ENCODE peak calls at places on chromosome 3, in ten cellular contexts. One of them, this sample, is unnamed.

GRCh38 chr3:62999158-62999557 is 123.9 kb upstream of the CADPS start:
- DNase-seq in fibroblast of pulmonary artery: no peak
- DNase-seq in A172: no peak
- DNase-seq in activated CD4-positive, alpha-beta T cell treated with anti-CD3 and anti-CD28 coated beads, Interleukin-2, amount 10 ng/mL, durations not matched to agents 7 days and 5 days: no peak
- DNase-seq in HL-60: no peak
- DNase-seq in MG63: no peak
- DNase-seq in PC-3: no peak
- DNase-seq in Calu3: no peak
- DNase-seq in SK-MEL-5: no peak
- DNase-seq in AG08396: no peak
- DNase-seq in this sample: no peak

GRCh38 chr3:82618594-82618993 is 857.1 kb upstream of the GBE1 start:
- DNase-seq in fibroblast of pulmonary artery: no peak
- DNase-seq in A172: no peak
- DNase-seq in activated CD4-positive, alpha-beta T cell treated with anti-CD3 and anti-CD28 coated beads, Interleukin-2, amount 10 ng/mL, durations not matched to agents 7 days and 5 days: no peak
- DNase-seq in HL-60: no peak
- DNase-seq in MG63: no peak
- DNase-seq in PC-3: no peak
- DNase-seq in Calu3: no peak
- DNase-seq in SK-MEL-5: no peak
- DNase-seq in AG08396: no peak
- DNase-seq in this sample: no peak

GRCh38 chr3:194871143-194871863 is 185.6 kb downstream of the FAM43A start:
- DNase-seq in fibroblast of pulmonary artery: peak
- DNase-seq in A172: peak
- DNase-seq in activated CD4-positive, alpha-beta T cell treated with anti-CD3 and anti-CD28 coated beads, Interleukin-2, amount 10 ng/mL, durations not matched to agents 7 days and 5 days: no peak
- DNase-seq in HL-60: no peak
- DNase-seq in MG63: peak
- DNase-seq in PC-3: peak
- DNase-seq in Calu3: peak
- DNase-seq in SK-MEL-5: peak
- DNase-seq in AG08396: peak
- DNase-seq in this sample: no peak

GRCh38 chr3:128262457-128262856 is 109.2 kb downstream of the EEFSEC start:
- DNase-seq in fibroblast of pulmonary artery: no peak
- DNase-seq in A172: no peak
- DNase-seq in activated CD4-positive, alpha-beta T cell treated with anti-CD3 and anti-CD28 coated beads, Interleukin-2, amount 10 ng/mL, durations not matched to agents 7 days and 5 days: no peak
- DNase-seq in HL-60: no peak
- DNase-seq in MG63: no peak
- DNase-seq in PC-3: no peak
- DNase-seq in Calu3: no peak
- DNase-seq in SK-MEL-5: no peak
- DNase-seq in AG08396: no peak
- DNase-seq in this sample: no peak

GRCh38 chr3:126118591-126118990 is 34.7 kb upstream of the SLC41A3 start:
- DNase-seq in fibroblast of pulmonary artery: no peak
- DNase-seq in A172: no peak
- DNase-seq in activated CD4-positive, alpha-beta T cell treated with anti-CD3 and anti-CD28 coated beads, Interleukin-2, amount 10 ng/mL, durations not matched to agents 7 days and 5 days: no peak
- DNase-seq in HL-60: no peak
- DNase-seq in MG63: no peak
- DNase-seq in PC-3: no peak
- DNase-seq in Calu3: peak
- DNase-seq in SK-MEL-5: no peak
- DNase-seq in AG08396: no peak
- DNase-seq in this sample: no peak

GRCh38 chr3:96754128-96754527 is 60.3 kb upstream of the EPHA6 start:
- DNase-seq in fibroblast of pulmonary artery: no peak
- DNase-seq in A172: no peak
- DNase-seq in activated CD4-positive, alpha-beta T cell treated with anti-CD3 and anti-CD28 coated beads, Interleukin-2, amount 10 ng/mL, durations not matched to agents 7 days and 5 days: no peak
- DNase-seq in HL-60: no peak
- DNase-seq in MG63: no peak
- DNase-seq in PC-3: no peak
- DNase-seq in Calu3: no peak
- DNase-seq in SK-MEL-5: no peak
- DNase-seq in AG08396: no peak
- DNase-seq in this sample: no peak

GRCh38 chr3:72338942-72339749 is 509.1 kb downstream of the SHQ1 start:
- DNase-seq in fibroblast of pulmonary artery: peak
- DNase-seq in A172: peak
- DNase-seq in activated CD4-positive, alpha-beta T cell treated with anti-CD3 and anti-CD28 coated beads, Interleukin-2, amount 10 ng/mL, durations not matched to agents 7 days and 5 days: no peak
- DNase-seq in HL-60: no peak
- DNase-seq in MG63: peak
- DNase-seq in PC-3: peak
- DNase-seq in Calu3: peak
- DNase-seq in SK-MEL-5: peak
- DNase-seq in AG08396: peak
- DNase-seq in this sample: no peak

GRCh38 chr3:38638354-38638753 is 11.1 kb downstream of the SCN5A start:
- DNase-seq in fibroblast of pulmonary artery: no peak
- DNase-seq in A172: no peak
- DNase-seq in activated CD4-positive, alpha-beta T cell treated with anti-CD3 and anti-CD28 coated beads, Interleukin-2, amount 10 ng/mL, durations not matched to agents 7 days and 5 days: no peak
- DNase-seq in HL-60: no peak
- DNase-seq in MG63: no peak
- DNase-seq in PC-3: no peak
- DNase-seq in Calu3: no peak
- DNase-seq in SK-MEL-5: no peak
- DNase-seq in AG08396: no peak
- DNase-seq in this sample: no peak

GRCh38 chr3:115657168-115657567 is 33.9 kb downstream of the GAP43 start:
- DNase-seq in fibroblast of pulmonary artery: no peak
- DNase-seq in A172: no peak
- DNase-seq in activated CD4-positive, alpha-beta T cell treated with anti-CD3 and anti-CD28 coated beads, Interleukin-2, amount 10 ng/mL, durations not matched to agents 7 days and 5 days: no peak
- DNase-seq in HL-60: no peak
- DNase-seq in MG63: no peak
- DNase-seq in PC-3: no peak
- DNase-seq in Calu3: no peak
- DNase-seq in SK-MEL-5: no peak
- DNase-seq in AG08396: no peak
- DNase-seq in this sample: no peak

GRCh38 chr3:55180936-55181535 is 253.2 kb upstream of the LRTM1 start:
- DNase-seq in fibroblast of pulmonary artery: peak
- DNase-seq in A172: no peak
- DNase-seq in activated CD4-positive, alpha-beta T cell treated with anti-CD3 and anti-CD28 coated beads, Interleukin-2, amount 10 ng/mL, durations not matched to agents 7 days and 5 days: peak
- DNase-seq in HL-60: peak
- DNase-seq in MG63: no peak
- DNase-seq in PC-3: peak
- DNase-seq in Calu3: peak
- DNase-seq in SK-MEL-5: peak
- DNase-seq in AG08396: no peak
- DNase-seq in this sample: no peak

GRCh38 chr3:87958289-87958688 is 100.5 kb downstream of the CGGBP1 start:
- DNase-seq in fibroblast of pulmonary artery: no peak
- DNase-seq in A172: no peak
- DNase-seq in activated CD4-positive, alpha-beta T cell treated with anti-CD3 and anti-CD28 coated beads, Interleukin-2, amount 10 ng/mL, durations not matched to agents 7 days and 5 days: no peak
- DNase-seq in HL-60: no peak
- DNase-seq in MG63: no peak
- DNase-seq in PC-3: peak
- DNase-seq in Calu3: no peak
- DNase-seq in SK-MEL-5: no peak
- DNase-seq in AG08396: no peak
- DNase-seq in this sample: no peak

GRCh38 chr3:72338082-72338941 is 509.9 kb downstream of the SHQ1 start:
- DNase-seq in fibroblast of pulmonary artery: no peak
- DNase-seq in A172: no peak
- DNase-seq in activated CD4-positive, alpha-beta T cell treated with anti-CD3 and anti-CD28 coated beads, Interleukin-2, amount 10 ng/mL, durations not matched to agents 7 days and 5 days: no peak
- DNase-seq in HL-60: no peak
- DNase-seq in MG63: no peak
- DNase-seq in PC-3: peak
- DNase-seq in Calu3: no peak
- DNase-seq in SK-MEL-5: no peak
- DNase-seq in AG08396: peak
- DNase-seq in this sample: no peak

GRCh38 chr3:173221010-173221409 is 80.0 kb upstream of the SPATA16 start:
- DNase-seq in fibroblast of pulmonary artery: no peak
- DNase-seq in A172: peak
- DNase-seq in activated CD4-positive, alpha-beta T cell treated with anti-CD3 and anti-CD28 coated beads, Interleukin-2, amount 10 ng/mL, durations not matched to agents 7 days and 5 days: no peak
- DNase-seq in HL-60: no peak
- DNase-seq in MG63: no peak
- DNase-seq in PC-3: peak
- DNase-seq in Calu3: peak
- DNase-seq in SK-MEL-5: peak
- DNase-seq in AG08396: no peak
- DNase-seq in this sample: no peak

GRCh38 chr3:97871206-97871605 is 49.4 kb downstream of the CRYBG3 start:
- DNase-seq in fibroblast of pulmonary artery: peak
- DNase-seq in A172: no peak
- DNase-seq in activated CD4-positive, alpha-beta T cell treated with anti-CD3 and anti-CD28 coated beads, Interleukin-2, amount 10 ng/mL, durations not matched to agents 7 days and 5 days: no peak
- DNase-seq in HL-60: no peak
- DNase-seq in MG63: no peak
- DNase-seq in PC-3: no peak
- DNase-seq in Calu3: no peak
- DNase-seq in SK-MEL-5: no peak
- DNase-seq in AG08396: no peak
- DNase-seq in this sample: no peak

GRCh38 chr3:173891272-173892100 is 493.9 kb downstream of the NLGN1 start:
- DNase-seq in fibroblast of pulmonary artery: no peak
- DNase-seq in A172: no peak
- DNase-seq in activated CD4-positive, alpha-beta T cell treated with anti-CD3 and anti-CD28 coated beads, Interleukin-2, amount 10 ng/mL, durations not matched to agents 7 days and 5 days: no peak
- DNase-seq in HL-60: peak
- DNase-seq in MG63: peak
- DNase-seq in PC-3: peak
- DNase-seq in Calu3: no peak
- DNase-seq in SK-MEL-5: no peak
- DNase-seq in AG08396: no peak
- DNase-seq in this sample: no peak

This sample was measured in mesothelial cell of epicardium.